ENCODE peak calls at places on chromosomes 7 and 10, in nine cellular contexts. One of them, this sample, is unnamed.

GRCh38 chr10:70337201-70337651 is 45.2 kb downstream of the LRRC20 start:
- DNase-seq in LNCaP clone FGC: no peak
- DNase-seq in activated T-cell treated with anti-CD3 and anti-CD28 coated beads, Interleukin-2, amount 50 U/mL, for 48 hours: no peak
- DNase-seq in WTC11: no peak
- DNase-seq in KBM-7: no peak
- DNase-seq in T-cell: no peak
- DNase-seq in DMS 273 treated with DMSO at 0.1 percent for 48 hours: peak
- DNase-seq in RWPE1: no peak
- DNase-seq in stimulated activated CD4-positive, alpha-beta T cell treated with anti-CD3 and anti-CD28 coated beads, Interleukin-15, amount 100 ng/mL, for 24 hours: no peak
- DNase-seq in this sample: no peak

GRCh38 chr10:65719790-65720189 is 1206.0 kb upstream of the LRRTM3 start:
- DNase-seq in stimulated activated CD4-positive, alpha-beta T cell treated with anti-CD3 and anti-CD28 coated beads, Interleukin-15, amount 100 ng/mL, for 24 hours: no peak
- DNase-seq in WTC11: no peak
- DNase-seq in LNCaP clone FGC: no peak
- DNase-seq in KBM-7: no peak
- DNase-seq in RWPE1: no peak
- DNase-seq in activated T-cell treated with anti-CD3 and anti-CD28 coated beads, Interleukin-2, amount 50 U/mL, for 48 hours: no peak
- DNase-seq in DMS 273 treated with DMSO at 0.1 percent for 48 hours: no peak
- DNase-seq in T-cell: no peak
- DNase-seq in this sample: no peak

GRCh38 chr7:18455644-18456043 is 39.9 kb upstream of the HDAC9 start:
- DNase-seq in WTC11: no peak
- DNase-seq in KBM-7: no peak
- DNase-seq in T-cell: no peak
- DNase-seq in stimulated activated CD4-positive, alpha-beta T cell treated with anti-CD3 and anti-CD28 coated beads, Interleukin-15, amount 100 ng/mL, for 24 hours: no peak
- DNase-seq in LNCaP clone FGC: no peak
- DNase-seq in activated T-cell treated with anti-CD3 and anti-CD28 coated beads, Interleukin-2, amount 50 U/mL, for 48 hours: no peak
- DNase-seq in DMS 273 treated with DMSO at 0.1 percent for 48 hours: no peak
- DNase-seq in RWPE1: no peak
- DNase-seq in this sample: no peak

GRCh38 chr10:110918269-110918632 is 729 bp downstream of the BBIP1 start:
- DNase-seq in WTC11: peak
- DNase-seq in stimulated activated CD4-positive, alpha-beta T cell treated with anti-CD3 and anti-CD28 coated beads, Interleukin-15, amount 100 ng/mL, for 24 hours: peak
- DNase-seq in activated T-cell treated with anti-CD3 and anti-CD28 coated beads, Interleukin-2, amount 50 U/mL, for 48 hours: no peak
- DNase-seq in T-cell: peak
- DNase-seq in RWPE1: peak
- DNase-seq in KBM-7: peak
- DNase-seq in DMS 273 treated with DMSO at 0.1 percent for 48 hours: peak
- DNase-seq in LNCaP clone FGC: peak
- DNase-seq in this sample: peak

GRCh38 chr10:88254091-88254490 is 329.0 kb downstream of the RNLS start:
- DNase-seq in KBM-7: no peak
- DNase-seq in stimulated activated CD4-positive, alpha-beta T cell treated with anti-CD3 and anti-CD28 coated beads, Interleukin-15, amount 100 ng/mL, for 24 hours: peak
- DNase-seq in activated T-cell treated with anti-CD3 and anti-CD28 coated beads, Interleukin-2, amount 50 U/mL, for 48 hours: no peak
- DNase-seq in T-cell: no peak
- DNase-seq in LNCaP clone FGC: no peak
- DNase-seq in RWPE1: peak
- DNase-seq in DMS 273 treated with DMSO at 0.1 percent for 48 hours: no peak
- DNase-seq in WTC11: no peak
- DNase-seq in this sample: no peak

GRCh38 chr7:130887182-130888016 is 153.4 kb upstream of the KLF14 start:
- DNase-seq in LNCaP clone FGC: no peak
- DNase-seq in WTC11: no peak
- DNase-seq in RWPE1: peak
- DNase-seq in KBM-7: no peak
- DNase-seq in T-cell: no peak
- DNase-seq in stimulated activated CD4-positive, alpha-beta T cell treated with anti-CD3 and anti-CD28 coated beads, Interleukin-15, amount 100 ng/mL, for 24 hours: no peak
- DNase-seq in DMS 273 treated with DMSO at 0.1 percent for 48 hours: no peak
- DNase-seq in activated T-cell treated with anti-CD3 and anti-CD28 coated beads, Interleukin-2, amount 50 U/mL, for 48 hours: peak
- DNase-seq in this sample: no peak

GRCh38 chr7:125934539-125934938 is 1004.9 kb upstream of the POT1 start:
- DNase-seq in WTC11: no peak
- DNase-seq in activated T-cell treated with anti-CD3 and anti-CD28 coated beads, Interleukin-2, amount 50 U/mL, for 48 hours: no peak
- DNase-seq in stimulated activated CD4-positive, alpha-beta T cell treated with anti-CD3 and anti-CD28 coated beads, Interleukin-15, amount 100 ng/mL, for 24 hours: no peak
- DNase-seq in LNCaP clone FGC: no peak
- DNase-seq in T-cell: no peak
- DNase-seq in KBM-7: no peak
- DNase-seq in DMS 273 treated with DMSO at 0.1 percent for 48 hours: no peak
- DNase-seq in RWPE1: no peak
- DNase-seq in this sample: no peak

GRCh38 chr7:134552105-134552504 is 3.2 kb downstream of the AKR1B15 start:
- DNase-seq in KBM-7: no peak
- DNase-seq in RWPE1: no peak
- DNase-seq in DMS 273 treated with DMSO at 0.1 percent for 48 hours: no peak
- DNase-seq in stimulated activated CD4-positive, alpha-beta T cell treated with anti-CD3 and anti-CD28 coated beads, Interleukin-15, amount 100 ng/mL, for 24 hours: no peak
- DNase-seq in WTC11: peak
- DNase-seq in LNCaP clone FGC: no peak
- DNase-seq in activated T-cell treated with anti-CD3 and anti-CD28 coated beads, Interleukin-2, amount 50 U/mL, for 48 hours: no peak
- DNase-seq in T-cell: no peak
- DNase-seq in this sample: no peak

GRCh38 chr10:108521827-108522503 is 1357.5 kb upstream of the SORCS1 start:
- DNase-seq in WTC11: no peak
- DNase-seq in RWPE1: no peak
- DNase-seq in LNCaP clone FGC: no peak
- DNase-seq in activated T-cell treated with anti-CD3 and anti-CD28 coated beads, Interleukin-2, amount 50 U/mL, for 48 hours: no peak
- DNase-seq in KBM-7: no peak
- DNase-seq in DMS 273 treated with DMSO at 0.1 percent for 48 hours: no peak
- DNase-seq in stimulated activated CD4-positive, alpha-beta T cell treated with anti-CD3 and anti-CD28 coated beads, Interleukin-15, amount 100 ng/mL, for 24 hours: no peak
- DNase-seq in T-cell: no peak
- DNase-seq in this sample: no peak